ENCODE peak calls at places on chromosome 7, in four cellular contexts. Z is GM12878, Q is HepG2, G is SK-N-SH. W is an unnamed sample.

GRCh38 chr7:135929249-135929648 is 47.9 kb downstream of the MTPN start:
- DNase-seq in Z (no peak), Q (no peak), G (no peak), W (no peak)

GRCh38 chr7:133481676-133482075 is 228.8 kb downstream of the EXOC4 start:
- DNase-seq in Z (no peak), Q (no peak), G (no peak), W (peak)

GRCh38 chr7:28102778-28103177 is 77.8 kb downstream of the JAZF1 start:
- DNase-seq in Z (no peak), Q (peak), G (no peak), W (peak)

GRCh38 chr7:25963733-25964132 is 188.3 kb upstream of the NFE2L3 start:
- DNase-seq in Z (no peak), Q (no peak), G (no peak), W (no peak)

GRCh38 chr7:149196705-149197171 is 1.4 kb downstream of the ZNF282 start:
- DNase-seq in Z (no peak), Q (peak), G (peak), W (peak)

GRCh38 chr7:122881324-122881723 is 4.9 kb downstream of the CADPS2 start:
- DNase-seq in Z (no peak), Q (no peak), G (no peak), W (no peak)

GRCh38 chr7:138350701-138351357 is 109.2 kb upstream of the TRIM24 start:
- DNase-seq in Z (no peak), Q (no peak), G (no peak), W (no peak)

GRCh38 chr7:33411000-33411399 is 281.6 kb downstream of the BBS9 start:
- DNase-seq in Z (no peak), Q (no peak), G (no peak), W (no peak)

GRCh38 chr7:23742051-23742450 is 32.0 kb downstream of the STK31 start:
- DNase-seq in Z (no peak), Q (no peak), G (no peak), W (no peak)

GRCh38 chr7:49229246-49229645 is 304.9 kb downstream of the CDC14C start:
- DNase-seq in Z (no peak), Q (no peak), G (no peak), W (no peak)

GRCh38 chr7:55481126-55481525 is 91.2 kb downstream of the VOPP1 start:
- DNase-seq in Z (no peak), Q (no peak), G (no peak), W (no peak)

GRCh38 chr7:23473848-23474097 is 3.5 kb upstream of the IGF2BP3 start:
- DNase-seq in Z (no peak), Q (peak), G (no peak), W (no peak)

GRCh38 chr7:123204206-123204835 is 4.6 kb upstream of the SLC13A1 start:
- DNase-seq in Z (no peak), Q (no peak), G (no peak), W (no peak)

GRCh38 chr7:139901411-139901810 is 72.3 kb downstream of the TBXAS1 start:
- DNase-seq in Z (no peak), Q (no peak), G (no peak), W (no peak)
- TF ChIP-seq PBX3 in Z (no peak), Q (no peak), G (no peak), W (no peak)

DNA sequence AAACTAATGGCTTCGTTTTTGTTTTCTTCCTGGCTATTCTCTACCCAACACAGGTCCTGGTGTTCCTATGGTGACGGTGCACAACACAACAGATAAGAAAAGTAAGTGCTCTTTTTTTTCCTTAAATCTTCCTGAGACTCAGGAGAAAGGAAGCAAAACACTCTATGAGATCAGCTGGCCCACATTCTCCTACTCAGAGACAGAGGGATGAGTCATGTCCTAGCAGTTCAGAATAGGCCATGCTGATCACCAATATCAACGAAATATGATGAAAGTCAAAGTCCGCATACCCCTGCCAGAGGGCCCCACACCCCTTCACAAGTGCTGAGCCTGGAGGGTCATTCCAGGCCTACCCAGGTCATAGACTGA is 149.2 kb downstream of the PAXIP1 start:
- DNase-seq in Z (no peak), Q (no peak), G (no peak), W (no peak)
- TF ChIP-seq PBX3 in Z (no peak), Q (no peak), G (no peak), W (no peak)

GRCh38 chr7:65967361-65968155 is 14.5 kb downstream of the GUSB start:
- DNase-seq in Z (no peak), Q (no peak), G (no peak), W (no peak)
- TF ChIP-seq PBX3 in Z (no peak), Q (no peak), G (no peak), W (no peak)

DNA sequence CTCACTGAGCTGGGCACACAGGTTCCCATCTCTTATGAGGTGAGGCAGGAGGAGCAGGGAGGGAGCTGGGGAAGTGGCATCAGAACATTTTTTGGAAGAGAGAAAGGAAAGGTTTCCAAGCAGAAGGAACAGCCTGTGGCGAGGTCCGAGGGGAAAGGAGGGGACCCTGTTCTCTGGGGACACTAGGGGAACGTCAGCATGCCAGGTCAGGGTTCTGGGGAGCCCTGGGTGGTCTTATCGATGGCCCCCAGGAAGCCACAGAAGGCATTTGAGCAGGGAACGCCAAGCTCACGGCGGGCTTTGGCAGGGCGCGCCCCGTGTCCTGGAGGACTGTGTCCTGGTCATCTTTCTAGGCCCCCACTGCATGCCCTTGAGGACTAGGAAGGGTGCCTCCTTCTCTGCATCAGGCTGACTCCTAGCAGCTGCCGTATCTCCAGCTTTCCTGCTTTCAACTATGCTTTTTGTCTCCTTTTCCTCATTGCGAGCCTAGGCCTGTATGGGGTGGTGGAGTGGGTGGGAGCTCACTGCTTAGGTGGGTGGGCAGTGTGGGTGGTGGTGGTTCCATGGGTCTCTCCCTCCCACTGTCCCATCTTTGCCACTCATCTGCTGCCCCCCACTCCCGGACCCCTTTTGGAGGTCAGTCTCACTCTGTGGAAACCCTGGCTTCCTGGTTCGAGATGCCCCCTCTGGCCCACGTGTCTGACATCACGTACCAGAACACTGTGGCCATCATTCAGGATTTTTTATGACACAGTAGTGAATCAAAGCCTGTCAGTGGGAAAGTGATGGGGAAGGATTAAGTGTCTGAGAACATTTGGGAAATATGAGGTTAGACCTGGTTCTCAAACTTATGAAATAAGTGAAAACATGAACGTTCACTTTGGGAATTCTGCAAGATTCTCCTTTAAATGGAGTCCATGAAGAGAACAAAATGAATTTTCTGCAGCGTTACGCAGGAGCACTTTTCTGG is 89.2 kb downstream of the CUX1 start:
- DNase-seq in Z (no peak), Q (no peak), G (no peak), W (no peak)
- TF ChIP-seq PBX3 in Z (no peak), Q (no peak), G (no peak), W (no peak)

GRCh38 chr7:1569016-1569415 is 816 bp downstream of the PSMG3 start:
- DNase-seq in Z (no peak), Q (no peak), G (peak), W (no peak)
- TF ChIP-seq PBX3 in Z (no peak), Q (no peak), G (no peak), W (no peak)

W was measured in A549.